ENCODE peak calls at places on chromosome 1, in five cellular contexts. L is GM23248; E is T1000; W is AG04450; D is stimulated activated CD4-positive, alpha-beta T cell treated with anti-CD3 and anti-CD28 coated beads, Interleukin-15, amount 100 ng/mL, for 24 hours. C is an unnamed sample.

GRCh38 chr1:43691871-43692815 is 15.2 kb upstream of the ST3GAL3 start:
- DNase-seq in L (no peak), E (no peak), W (no peak), D (no peak), C (no peak)

GRCh38 chr1:22983944-22984343 is 11.3 kb upstream of the LACTBL1 start:
- DNase-seq in L (no peak), E (no peak), W (no peak), D (no peak), C (no peak)

GRCh38 chr1:39826583-39826982 is 37.9 kb upstream of the BMP8B start:
- DNase-seq in L (no peak), E (no peak), W (no peak), D (no peak), C (no peak)

GRCh38 chr1:229347528-229347927 is 4.7 kb upstream of the CCSAP start:
- DNase-seq in L (no peak), E (no peak), W (no peak), D (no peak), C (no peak)

GRCh38 chr1:11802973-11803885 is 2.5 kb downstream of the MTHFR start:
- DNase-seq in L (peak), E (peak), W (peak), D (peak), C (peak)

GRCh38 chr1:239349699-239350098 is 36.7 kb upstream of the CHRM3 start:
- DNase-seq in L (no peak), E (no peak), W (no peak), D (no peak), C (no peak)

GRCh38 chr1:75092141-75092540 is 42.0 kb upstream of the LHX8 start:
- DNase-seq in L (no peak), E (no peak), W (no peak), D (no peak), C (no peak)

GRCh38 chr1:36212782-36213181 is 11.5 kb upstream of the THRAP3 start:
- DNase-seq in L (peak), E (no peak), W (no peak), D (no peak), C (no peak)

GRCh38 chr1:110164951-110165350 is 14.7 kb downstream of the SLC6A17 start:
- DNase-seq in L (no peak), E (no peak), W (no peak), D (no peak), C (no peak)

GRCh38 chr1:24172598-24172997 is 14.5 kb downstream of the IFNLR1 start:
- DNase-seq in L (no peak), E (no peak), W (no peak), D (no peak), C (no peak)

GRCh38 chr1:226603976-226604845 is 55.6 kb downstream of the STUM start:
- DNase-seq in L (no peak), E (no peak), W (no peak), D (no peak), C (no peak)

GRCh38 chr1:218735436-218735835 is 390.3 kb downstream of the TGFB2 start:
- DNase-seq in L (peak), E (no peak), W (no peak), D (no peak), C (no peak)

GRCh38 chr1:105337427-105337826 is 1587.7 kb downstream of the AMY1C start:
- DNase-seq in L (no peak), E (no peak), W (no peak), D (no peak), C (no peak)

GRCh38 chr1:185010361-185010760 is 35.0 kb upstream of the RNF2 start:
- DNase-seq in L (no peak), E (no peak), W (no peak), D (no peak), C (no peak)

GRCh38 chr1:233843523-233844204 is 60.8 kb upstream of the SLC35F3 start:
- DNase-seq in L (no peak), E (no peak), W (no peak), D (no peak), C (peak)

GRCh38 chr1:77424236-77424635 is 142.4 kb downstream of the AK5 start:
- DNase-seq in L (peak), E (no peak), W (peak), D (no peak), C (no peak)

GRCh38 chr1:14745321-14745720 is 146.8 kb downstream of the KAZN start:
- DNase-seq in L (no peak), E (no peak), W (no peak), D (no peak), C (no peak)

GRCh38 chr1:179230721-179231120 is 1.2 kb upstream of the ABL2 start:
- DNase-seq in L (no peak), E (no peak), W (no peak), D (no peak), C (no peak)

GRCh38 chr1:38267037-38268036 is 220.7 kb upstream of the POU3F1 start:
- DNase-seq in L (no peak), E (no peak), W (no peak), D (no peak), C (no peak)

GRCh38 chr1:245693116-245693515 is 538.3 kb downstream of the KIF26B start:
- DNase-seq in L (no peak), E (no peak), W (no peak), D (no peak), C (no peak)

GRCh38 chr1:11320153-11320936 is 47.3 kb downstream of the UBIAD1 start:
- DNase-seq in L (no peak), E (no peak), W (no peak), D (peak), C (no peak)

GRCh38 chr1:109214695-109215623 is 1.2 kb downstream of the SARS1 start:
- DNase-seq in L (peak), E (no peak), W (peak), D (peak), C (peak)

GRCh38 chr1:8092603-8093141 is 66.6 kb upstream of the ERRFI1 start:
- DNase-seq in L (no peak), E (no peak), W (no peak), D (no peak), C (no peak)

GRCh38 chr1:158008630-158009029 is 15.2 kb downstream of the KIRREL1 start:
- DNase-seq in L (peak), E (no peak), W (no peak), D (no peak), C (no peak)

GRCh38 chr1:24022611-24023359 is 42.7 kb upstream of the SRSF10 start:
- DNase-seq in L (peak), E (peak), W (no peak), D (no peak), C (peak)

GRCh38 chr1:117095237-117095636 is 26.3 kb downstream of the TRIM45 start:
- DNase-seq in L (peak), E (no peak), W (no peak), D (no peak), C (no peak)

GRCh38 chr1:174761257-174761760 is 238.4 kb upstream of the CACYBP start:
- DNase-seq in L (no peak), E (no peak), W (no peak), D (no peak), C (no peak)

GRCh38 chr1:160377585-160378206 is 10.8 kb downstream of the NHLH1 start:
- DNase-seq in L (peak), E (no peak), W (no peak), D (no peak), C (no peak)

GRCh38 chr1:233151850-233152249 is 143.7 kb downstream of the PCNX2 start:
- DNase-seq in L (no peak), E (no peak), W (no peak), D (no peak), C (no peak)

GRCh38 chr1:26981146-26981846 is 12.2 kb upstream of the TRNP1 start:
- DNase-seq in L (no peak), E (no peak), W (no peak), D (no peak), C (no peak)

GRCh38 chr1:154536570-154536969 is 21.9 kb downstream of the UBE2Q1 start:
- DNase-seq in L (peak), E (no peak), W (no peak), D (no peak), C (no peak)

GRCh38 chr1:65703853-65704252 is 88.8 kb upstream of the PDE4B start:
- DNase-seq in L (no peak), E (no peak), W (no peak), D (no peak), C (no peak)

GRCh38 chr1:156053770-156054499 is at the start of gene UBQLN4:
- DNase-seq in L (peak), E (peak), W (no peak), D (peak), C (no peak)

GRCh38 chr1:178055093-178055492 is 38.8 kb upstream of the RASAL2 start:
- DNase-seq in L (no peak), E (no peak), W (no peak), D (no peak), C (no peak)

GRCh38 chr1:44553771-44554170 is 120.5 kb downstream of the TMEM53 start:
- DNase-seq in L (peak), E (no peak), W (no peak), D (no peak), C (no peak)

GRCh38 chr1:180157108-180157507 is 2.4 kb downstream of the QSOX1 start:
- DNase-seq in L (peak), E (no peak), W (no peak), D (no peak), C (no peak)

GRCh38 chr1:60916926-60917325 is 165.4 kb upstream of the NFIA start:
- DNase-seq in L (no peak), E (no peak), W (no peak), D (no peak), C (no peak)

GRCh38 chr1:211257831-211258225 is 1.3 kb upstream of the RCOR3 start:
- DNase-seq in L (peak), E (no peak), W (no peak), D (no peak), C (no peak)

GRCh38 chr1:151542710-151543129 is 2.6 kb downstream of the TUFT1 start:
- DNase-seq in L (peak), E (no peak), W (no peak), D (no peak), C (peak)

GRCh38 chr1:37858931-37859506 is 373 bp downstream of the MTF1 start:
- DNase-seq in L (peak), E (no peak), W (no peak), D (no peak), C (no peak)